ENCODE peak calls at places on chromosomes 13 and 19, in five cellular contexts. X, G, N, Q and M are unnamed samples.

GRCh38 chr13:109451726-109452125 is 334.7 kb downstream of the IRS2 start:
- DNase-seq in X (no peak), G (no peak), N (no peak), Q (no peak), M (no peak)

GRCh38 chr13:105462981-105463380 is 1072.5 kb downstream of the EFNB2 start:
- DNase-seq in X (no peak), G (no peak), N (no peak), Q (no peak), M (no peak)

GRCh38 chr13:44667950-44668349 is 91.8 kb upstream of the TSC22D1 start:
- DNase-seq in X (no peak), G (no peak), N (no peak), Q (peak), M (no peak)

GRCh38 chr13:99078014-99078771 is 100.3 kb upstream of the DOCK9 start:
- DNase-seq in X (peak), G (no peak), N (no peak), Q (no peak), M (no peak)

GRCh38 chr13:21674271-21675009 is 3.6 kb downstream of the FGF9 start:
- DNase-seq in X (peak), G (peak), N (no peak), Q (no peak), M (no peak)

GRCh38 chr13:50685491-50685890 is 158.0 kb downstream of the DLEU7 start:
- DNase-seq in X (no peak), G (no peak), N (no peak), Q (peak), M (no peak)

GRCh38 chr13:43983373-43983772 is 103.7 kb downstream of the LACC1 start:
- DNase-seq in X (no peak), G (no peak), N (no peak), Q (no peak), M (no peak)

GRCh38 chr19:5330307-5330720 is 10.3 kb downstream of the PTPRS start:
- DNase-seq in X (no peak), G (no peak), N (no peak), Q (no peak), M (no peak)

GRCh38 chr13:48491423-48492122 is 41.3 kb downstream of the RCBTB2 start:
- DNase-seq in X (no peak), G (no peak), N (no peak), Q (peak), M (no peak)

GRCh38 chr19:16445238-16446107 is 26.3 kb downstream of the EPS15L1 start:
- DNase-seq in X (no peak), G (no peak), N (peak), Q (peak), M (no peak)

GRCh38 chr13:37106642-37107041 is 1.2 kb upstream of the CSNK1A1L start:
- DNase-seq in X (no peak), G (no peak), N (no peak), Q (no peak), M (no peak)

GRCh38 chr19:34666200-34666957 is 10.6 kb downstream of the SCGB2B2 start:
- DNase-seq in X (no peak), G (no peak), N (no peak), Q (no peak), M (no peak)

GRCh38 chr13:32001392-32001768 is 30.2 kb upstream of the FRY start:
- DNase-seq in X (no peak), G (no peak), N (peak), Q (peak), M (no peak)

GRCh38 chr13:40345654-40346372 is 320.6 kb downstream of the FOXO1 start:
- DNase-seq in X (no peak), G (no peak), N (no peak), Q (no peak), M (no peak)

GRCh38 chr13:46885018-46885417 is 11.8 kb downstream of the HTR2A start:
- DNase-seq in X (no peak), G (no peak), N (no peak), Q (no peak), M (no peak)

GRCh38 chr19:19552811-19553210 is 14.7 kb downstream of the CILP2 start:
- DNase-seq in X (no peak), G (no peak), N (no peak), Q (peak), M (no peak)

GRCh38 chr19:47275866-47276461 is 1.3 kb downstream of the INAFM1 start:
- DNase-seq in X (no peak), G (no peak), N (no peak), Q (peak), M (no peak)

GRCh38 chr13:73394066-73394465 is 335.3 kb downstream of the KLF5 start:
- DNase-seq in X (no peak), G (no peak), N (no peak), Q (no peak), M (no peak)